ENCODE peak calls at places on chromosome 21, in six cellular contexts. C is NCI-H526 treated with DMSO at 0.1 percent for 48 hours; S is effector CD4-positive, alpha-beta T cell; V is activated CD8-positive, alpha-beta memory T cell treated with anti-CD3 and anti-CD28 coated beads for 24 hours; K is DMS53; Q is T follicular helper cell. T is an unnamed sample.

GRCh38 chr21:25862596-25862995 is 127.8 kb downstream of the GABPA start:
- DNase-seq in S (no peak), V (no peak), C (no peak), Q (peak; percentile 1), K (peak; percentile 52), T (no peak)

GRCh38 chr21:44874497-44875331 is 1.2 kb upstream of the PTTG1IP start:
- DNase-seq in Q (no peak), K (peak; percentile 67), S (no peak), C (no peak), V (peak; percentile 77), T (no peak)

GRCh38 chr21:39452207-39452964 is 616 bp downstream of the SH3BGR start:
- DNase-seq in V (no peak), C (no peak), Q (no peak), K (peak; percentile 37), S (no peak), T (no peak)

GRCh38 chr21:15144026-15144425 is 79.2 kb upstream of the NRIP1 start:
- DNase-seq in V (no peak), Q (no peak), S (no peak), K (no peak), C (no peak), T (no peak)

GRCh38 chr21:22880573-22880972 is 1882.4 kb downstream of the NCAM2 start:
- DNase-seq in K (no peak), C (no peak), Q (no peak), S (no peak), V (no peak), T (no peak)

GRCh38 chr21:44601596-44602473 is 1.4 kb downstream of the KRTAP10-7 start:
- DNase-seq in C (no peak), V (no peak), K (no peak), S (no peak), Q (no peak), T (no peak)

GRCh38 chr21:42644223-42645208 is 8.9 kb upstream of the PDE9A start:
- DNase-seq in Q (no peak), S (no peak), C (no peak), K (no peak), V (no peak), T (no peak)

GRCh38 chr21:35470522-35470921 is 421.4 kb upstream of the RUNX1 start:
- DNase-seq in C (no peak), S (no peak), V (no peak), K (no peak), Q (no peak), T (no peak)

GRCh38 chr21:46114963-46115362 is 17.1 kb downstream of the COL6A2 start:
- DNase-seq in V (no peak), Q (no peak), S (no peak), C (no peak), K (no peak), T (no peak)

GRCh38 chr21:41901099-41901498 is 22.0 kb upstream of the PRDM15 start:
- DNase-seq in C (no peak), S (no peak), K (no peak), Q (no peak), V (no peak), T (no peak)

GRCh38 chr21:35664683-35665082 is 395.6 kb downstream of the SETD4 start:
- DNase-seq in C (peak; percentile 82), S (no peak), K (no peak), V (no peak), Q (no peak), T (no peak)

T was measured in T-cell.